ENCODE peak calls at places on chromosome 18, in five cellular contexts. One of them, this sample, is unnamed. For H3K4me1 and H3K9me3, the result is how much of the 10 kb centered on the place peaks cover.

GRCh38 chr18:32298289-32298688 is 108.5 kb downstream of the MEP1B start:
- DNase-seq in PC-3: no peak
- DNase-seq in cardiac muscle cell: peak
- DNase-seq in thyroid gland: no peak
- DNase-seq in fibroblast of lung: peak
- DNase-seq in this sample: no peak

GRCh38 chr18:21452808-21453511 is 147.5 kb downstream of the ESCO1 start:
- DNase-seq in cardiac muscle cell: no peak
- DNase-seq in thyroid gland: no peak
- DNase-seq in fibroblast of lung: no peak
- DNase-seq in PC-3: no peak
- DNase-seq in this sample: no peak

GRCh38 chr18:28729321-28729720 is 552.4 kb upstream of the CDH2 start:
- DNase-seq in fibroblast of lung: no peak
- DNase-seq in cardiac muscle cell: no peak
- DNase-seq in PC-3: peak
- DNase-seq in thyroid gland: no peak
- DNase-seq in this sample: no peak

GRCh38 chr18:79167526-79168190 is 98.5 kb downstream of the ATP9B start:
- DNase-seq in thyroid gland: peak
- DNase-seq in fibroblast of lung: no peak
- DNase-seq in cardiac muscle cell: no peak
- DNase-seq in PC-3: no peak
- DNase-seq in this sample: no peak

GRCh38 chr18:76376225-76376624 is 118.8 kb downstream of the ZNF516 start:
- DNase-seq in thyroid gland: no peak
- DNase-seq in cardiac muscle cell: no peak
- DNase-seq in fibroblast of lung: peak
- DNase-seq in PC-3: peak
- DNase-seq in this sample: no peak

GRCh38 chr18:34023471-34023870 is 201.2 kb downstream of the NOL4 start:
- DNase-seq in cardiac muscle cell: no peak
- DNase-seq in thyroid gland: no peak
- DNase-seq in PC-3: no peak
- DNase-seq in fibroblast of lung: no peak
- DNase-seq in this sample: no peak

GRCh38 chr18:73733376-73733775 is 414.3 kb downstream of the FBXO15 start:
- DNase-seq in cardiac muscle cell: no peak
- DNase-seq in thyroid gland: no peak
- DNase-seq in PC-3: peak
- DNase-seq in fibroblast of lung: no peak
- DNase-seq in this sample: no peak

GRCh38 chr18:65235966-65236634 is 514.7 kb upstream of the CDH7 start:
- DNase-seq in cardiac muscle cell: no peak
- DNase-seq in PC-3: peak
- DNase-seq in fibroblast of lung: no peak
- DNase-seq in thyroid gland: peak
- DNase-seq in this sample: no peak

GRCh38 chr18:28432350-28432749 is 255.4 kb upstream of the CDH2 start:
- DNase-seq in fibroblast of lung: no peak
- DNase-seq in thyroid gland: no peak
- DNase-seq in cardiac muscle cell: peak
- DNase-seq in PC-3: peak
- DNase-seq in this sample: no peak

GRCh38 chr18:50790956-50791355 is 28.9 kb downstream of the MRO start:
- DNase-seq in thyroid gland: no peak
- DNase-seq in fibroblast of lung: no peak
- DNase-seq in cardiac muscle cell: no peak
- DNase-seq in PC-3: no peak
- DNase-seq in this sample: no peak

GRCh38 chr18:6328624-6329016 is 86.1 kb downstream of the L3MBTL4 start:
- DNase-seq in cardiac muscle cell: no peak
- DNase-seq in fibroblast of lung: no peak
- DNase-seq in PC-3: peak
- DNase-seq in thyroid gland: peak
- DNase-seq in this sample: peak

GRCh38 chr18:35479911-35480586 is 17.7 kb downstream of the INO80C start:
- DNase-seq in thyroid gland: peak
- DNase-seq in cardiac muscle cell: no peak
- DNase-seq in fibroblast of lung: no peak
- DNase-seq in PC-3: peak
- DNase-seq in this sample: peak

GRCh38 chr18:39053569-39053968 is 1488.0 kb upstream of the CELF4 start:
- DNase-seq in thyroid gland: no peak
- DNase-seq in fibroblast of lung: peak
- DNase-seq in PC-3: no peak
- DNase-seq in cardiac muscle cell: no peak
- DNase-seq in this sample: no peak

GRCh38 chr18:8979258-8979988 is 123.1 kb upstream of the NDUFV2 start:
- DNase-seq in thyroid gland: no peak
- DNase-seq in cardiac muscle cell: no peak
- DNase-seq in PC-3: no peak
- DNase-seq in fibroblast of lung: no peak
- DNase-seq in this sample: no peak
- H3K4me1 ChIP-seq in thyroid gland: under half
- H3K4me1 ChIP-seq in cardiac muscle cell: under half
- H3K4me1 ChIP-seq in PC-3: under half
- H3K4me1 ChIP-seq in fibroblast of lung: under half
- H3K4me1 ChIP-seq in this sample: under half

DNA sequence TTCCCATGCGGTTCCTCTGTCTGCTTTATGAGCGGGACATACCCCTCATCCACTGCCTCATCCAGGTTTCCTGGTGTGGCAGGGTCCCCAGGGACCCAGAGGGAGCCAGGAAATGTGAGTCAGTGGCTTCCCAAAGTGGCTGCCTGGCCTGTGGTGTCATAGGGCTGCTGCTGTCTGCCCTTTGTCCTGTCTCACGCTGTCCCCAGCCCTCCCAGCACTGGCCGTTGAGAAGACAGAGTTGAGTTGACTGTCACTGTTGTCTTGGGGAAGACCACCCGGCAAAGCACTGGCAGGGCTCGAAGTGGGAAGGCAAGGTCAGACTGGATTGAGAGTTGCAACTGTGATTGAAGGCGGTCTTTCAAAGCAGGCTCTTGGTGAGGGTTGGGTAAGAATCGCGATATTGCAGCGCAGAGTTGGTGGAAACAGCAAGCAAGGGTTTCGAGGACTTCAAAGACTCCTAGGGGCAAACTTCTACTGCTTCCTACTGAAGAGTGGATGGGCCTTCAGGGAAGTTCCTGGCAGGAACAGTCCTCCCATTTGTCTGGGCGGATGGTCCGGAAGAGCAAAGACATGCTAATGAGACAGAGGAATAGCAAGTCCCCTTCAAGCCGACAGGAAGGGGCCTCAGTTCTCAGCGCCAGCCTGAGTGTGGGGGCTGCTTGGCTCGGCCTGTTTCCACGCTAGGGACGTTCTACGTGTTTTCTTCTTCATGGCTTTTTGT is 33.9 kb downstream of the RAB31 start:
- DNase-seq in cardiac muscle cell: peak
- DNase-seq in PC-3: peak
- DNase-seq in fibroblast of lung: no peak
- DNase-seq in thyroid gland: no peak
- DNase-seq in this sample: no peak
- H3K27ac ChIP-seq in cardiac muscle cell: no peak
- H3K27ac ChIP-seq in PC-3: peak
- H3K27ac ChIP-seq in fibroblast of lung: no peak
- H3K27ac ChIP-seq in thyroid gland: peak
- H3K27ac ChIP-seq in this sample: peak

DNA sequence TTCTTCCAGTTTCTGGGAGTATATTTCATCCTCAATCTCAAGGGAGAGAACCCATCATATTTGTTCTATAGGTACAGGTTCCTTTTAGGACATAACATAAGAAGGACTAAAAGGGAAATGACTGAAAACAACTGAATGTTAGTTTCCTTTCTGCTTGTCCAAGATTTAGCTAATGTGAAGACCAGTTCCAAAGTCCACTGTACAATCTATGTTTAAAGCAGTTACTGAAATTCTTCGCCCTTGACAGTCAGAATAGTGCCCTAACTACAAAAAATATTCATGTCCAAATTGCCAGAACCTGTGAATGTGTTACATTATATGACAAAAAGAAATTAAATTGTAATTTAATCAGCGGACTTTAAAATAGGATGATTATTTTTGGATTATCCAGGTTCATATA is 466.3 kb upstream of the SETBP1 start:
- DNase-seq in fibroblast of lung: no peak
- DNase-seq in thyroid gland: no peak
- DNase-seq in cardiac muscle cell: no peak
- DNase-seq in PC-3: no peak
- DNase-seq in this sample: no peak
- H3K9me3 ChIP-seq in fibroblast of lung: under half
- H3K9me3 ChIP-seq in thyroid gland: under half
- H3K9me3 ChIP-seq in cardiac muscle cell: under half
- H3K9me3 ChIP-seq in PC-3: under half
- H3K9me3 ChIP-seq in this sample: under half

GRCh38 chr18:58177886-58178470 is 134.0 kb downstream of the NEDD4L start:
- DNase-seq in fibroblast of lung: peak
- DNase-seq in thyroid gland: no peak
- DNase-seq in cardiac muscle cell: no peak
- DNase-seq in PC-3: no peak
- DNase-seq in this sample: no peak
- H3K4me1 ChIP-seq in fibroblast of lung: under half
- H3K4me1 ChIP-seq in thyroid gland: under half
- H3K4me1 ChIP-seq in cardiac muscle cell: under half
- H3K4me1 ChIP-seq in PC-3: under half
- H3K4me1 ChIP-seq in this sample: under half

DNA sequence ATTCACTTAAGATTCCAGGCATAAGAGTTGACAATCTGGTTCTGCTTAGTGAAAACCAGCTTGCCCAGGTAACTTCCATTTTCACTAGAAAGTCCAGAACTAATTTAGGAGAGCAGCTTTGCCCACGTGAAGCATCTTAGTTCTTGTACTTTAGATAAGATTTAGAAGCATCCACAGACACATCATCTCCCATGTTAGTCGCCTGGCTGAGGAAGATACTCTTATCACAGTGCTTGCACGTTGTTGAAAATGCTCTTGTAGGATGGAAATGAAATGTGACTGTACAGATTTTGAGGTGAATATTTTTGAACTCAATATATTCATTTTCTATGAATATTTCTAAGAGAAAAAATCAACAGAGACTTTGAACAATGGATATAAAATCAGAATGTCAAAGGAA is 159.7 kb downstream of the SOCS6 start:
- DNase-seq in fibroblast of lung: no peak
- DNase-seq in thyroid gland: no peak
- DNase-seq in cardiac muscle cell: no peak
- DNase-seq in PC-3: no peak
- DNase-seq in this sample: no peak
- H3K27ac ChIP-seq in fibroblast of lung: no peak
- H3K27ac ChIP-seq in thyroid gland: no peak
- H3K27ac ChIP-seq in cardiac muscle cell: no peak
- H3K27ac ChIP-seq in PC-3: no peak
- H3K27ac ChIP-seq in this sample: no peak

DNA sequence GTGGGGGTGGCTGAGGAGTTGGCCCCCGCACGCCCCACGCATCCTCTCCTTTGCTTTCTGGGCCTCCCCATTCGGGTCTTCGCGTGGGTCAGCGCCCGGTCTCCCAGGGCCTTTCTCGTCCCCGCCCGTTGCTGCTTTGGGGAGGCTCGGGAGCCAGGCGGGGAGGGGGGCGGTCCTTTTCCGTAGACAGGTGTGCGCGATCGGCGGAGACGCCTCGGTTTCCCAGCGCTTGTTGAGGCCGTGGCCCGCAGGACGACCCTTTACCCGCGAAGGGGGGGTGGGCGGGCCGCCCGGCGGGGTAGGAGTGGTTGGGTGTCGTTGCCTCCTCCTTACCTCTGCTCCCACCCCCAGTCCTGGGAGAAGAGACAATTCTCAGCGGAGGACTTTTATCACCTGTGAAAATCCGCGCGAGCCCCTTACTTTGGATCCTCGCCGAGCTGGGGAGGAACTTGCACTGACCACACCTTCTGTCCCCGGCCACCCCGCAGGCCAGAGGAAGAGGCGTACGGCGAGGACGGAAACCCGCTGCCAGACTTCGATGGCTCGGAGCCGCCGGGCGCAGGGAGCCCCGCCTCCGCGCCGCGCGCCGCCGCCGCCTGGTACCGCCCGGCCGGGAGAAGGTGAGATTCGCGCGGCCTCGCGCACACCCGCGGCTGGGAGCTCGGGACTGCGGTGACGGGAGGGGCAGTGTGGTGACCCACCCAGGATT is 2.7 kb downstream of the ADCYAP1 start:
- DNase-seq in PC-3: peak
- DNase-seq in thyroid gland: peak
- DNase-seq in cardiac muscle cell: no peak
- DNase-seq in fibroblast of lung: no peak
- DNase-seq in this sample: no peak
- H3K9me3 ChIP-seq in PC-3: under half
- H3K9me3 ChIP-seq in thyroid gland: under half
- H3K9me3 ChIP-seq in cardiac muscle cell: under half
- H3K9me3 ChIP-seq in fibroblast of lung: under half
- H3K9me3 ChIP-seq in this sample: under half

GRCh38 chr18:11987527-11987926 is 6.2 kb downstream of the IMPA2 start:
- DNase-seq in PC-3: no peak
- DNase-seq in cardiac muscle cell: peak
- DNase-seq in thyroid gland: no peak
- DNase-seq in fibroblast of lung: peak
- DNase-seq in this sample: no peak

GRCh38 chr18:11989966-11990380 is 8.7 kb downstream of the IMPA2 start:
- DNase-seq in fibroblast of lung: no peak
- DNase-seq in thyroid gland: peak
- DNase-seq in cardiac muscle cell: no peak
- DNase-seq in PC-3: peak
- DNase-seq in this sample: peak

GRCh38 chr18:11991021-11991770 is 9.9 kb downstream of the IMPA2 start:
- DNase-seq in cardiac muscle cell: no peak
- DNase-seq in PC-3: no peak
- DNase-seq in thyroid gland: no peak
- DNase-seq in fibroblast of lung: no peak
- DNase-seq in this sample: no peak

GRCh38 chr18:11990541-11990940 is 9.2 kb downstream of the IMPA2 start:
- DNase-seq in thyroid gland: no peak
- DNase-seq in fibroblast of lung: no peak
- DNase-seq in cardiac muscle cell: no peak
- DNase-seq in PC-3: no peak
- DNase-seq in this sample: no peak

GRCh38 chr18:11989174-11989573 is 7.9 kb downstream of the IMPA2 start:
- DNase-seq in PC-3: no peak
- DNase-seq in cardiac muscle cell: no peak
- DNase-seq in fibroblast of lung: no peak
- DNase-seq in thyroid gland: no peak
- DNase-seq in this sample: peak
- H3K4me1 ChIP-seq in PC-3: under half
- H3K4me1 ChIP-seq in cardiac muscle cell: under half
- H3K4me1 ChIP-seq in fibroblast of lung: under half
- H3K4me1 ChIP-seq in thyroid gland: under half
- H3K4me1 ChIP-seq in this sample: under half

DNA sequence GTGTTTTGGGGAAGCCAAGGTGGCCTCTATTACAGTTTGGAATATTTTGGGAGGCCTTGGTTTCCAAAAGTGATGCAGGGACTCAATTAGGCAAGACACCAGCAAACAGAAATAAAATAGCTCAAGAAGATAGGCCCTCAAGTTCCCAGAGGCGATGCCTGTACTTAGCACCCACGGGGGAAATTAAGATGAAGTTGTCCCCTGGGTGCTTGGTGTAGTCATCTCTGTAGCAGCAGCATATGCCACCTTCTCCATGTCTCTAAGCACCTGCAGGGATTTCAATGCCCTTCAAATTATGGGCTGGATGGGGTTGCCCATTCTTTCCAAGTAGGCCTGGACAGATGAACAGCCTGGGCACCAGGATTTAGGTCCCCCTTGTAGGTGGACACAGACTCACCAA is 185.0 kb downstream of the CTIF start:
- DNase-seq in PC-3: no peak
- DNase-seq in fibroblast of lung: no peak
- DNase-seq in thyroid gland: no peak
- DNase-seq in cardiac muscle cell: no peak
- DNase-seq in this sample: no peak
- H3K27ac ChIP-seq in PC-3: no peak
- H3K27ac ChIP-seq in fibroblast of lung: no peak
- H3K27ac ChIP-seq in thyroid gland: no peak
- H3K27ac ChIP-seq in cardiac muscle cell: no peak
- H3K27ac ChIP-seq in this sample: no peak

GRCh38 chr18:71250191-71250590 is 961.3 kb downstream of the SOCS6 start:
- DNase-seq in thyroid gland: no peak
- DNase-seq in PC-3: no peak
- DNase-seq in cardiac muscle cell: no peak
- DNase-seq in fibroblast of lung: no peak
- DNase-seq in this sample: no peak
- H3K9me3 ChIP-seq in thyroid gland: under half
- H3K9me3 ChIP-seq in PC-3: under half
- H3K9me3 ChIP-seq in cardiac muscle cell: under half
- H3K9me3 ChIP-seq in fibroblast of lung: under half
- H3K9me3 ChIP-seq in this sample: under half

This sample was measured in stomach.